ENCODE peak calls at places on chromosome 4, in six cellular contexts. P is osteoblast; Y is ureter; S is PC-3; F is NK-92 treated with Interleukin-12 subunit alpha and Interleukin-12 subunit beta, amount 100 ng/mL, for 24 hours; B is NCI-H1092. W is an unnamed sample.

GRCh38 chr4:98181815-98182214 is 38.5 kb upstream of the STPG2 start:
- DNase-seq in Y (no peak), P (no peak), F (no peak), B (no peak), S (no peak), W (no peak)

GRCh38 chr4:155512812-155513211 is 136.0 kb upstream of the MAP9 start:
- DNase-seq in Y (no peak), S (no peak), B (no peak), F (no peak), P (no peak), W (no peak)

GRCh38 chr4:94304365-94304971 is 38.2 kb downstream of the HPGDS start:
- DNase-seq in P (no peak), S (peak), B (no peak), Y (no peak), F (no peak), W (no peak)

GRCh38 chr4:153083447-153083921 is 120.8 kb upstream of the TRIM2 start:
- DNase-seq in S (peak), P (peak), F (peak), B (peak), Y (peak), W (peak)

GRCh38 chr4:133190098-133190497 is 41.0 kb downstream of the PCDH10 start:
- DNase-seq in F (no peak), B (no peak), Y (no peak), S (peak), P (no peak), W (no peak)

GRCh38 chr4:142567199-142567598 is 278.9 kb downstream of the INPP4B start:
- DNase-seq in B (no peak), Y (no peak), P (no peak), S (peak), F (no peak), W (no peak)

GRCh38 chr4:53476232-53477037 is 99.0 kb downstream of the FIP1L1 start:
- DNase-seq in P (peak), S (peak), Y (no peak), F (no peak), B (no peak), W (no peak)

GRCh38 chr4:15398001-15398400 is 29.8 kb upstream of the C1QTNF7 start:
- DNase-seq in S (no peak), Y (no peak), B (no peak), P (peak), F (no peak), W (no peak)

GRCh38 chr4:26911254-26911653 is 50.6 kb downstream of the STIM2 start:
- DNase-seq in P (no peak), F (no peak), S (no peak), Y (no peak), B (no peak), W (no peak)

GRCh38 chr4:41569957-41570356 is 32.0 kb downstream of the LIMCH1 start:
- DNase-seq in Y (no peak), P (no peak), S (no peak), B (no peak), F (no peak), W (no peak)

GRCh38 chr4:105088110-105088879 is 58.4 kb upstream of the TET2 start:
- DNase-seq in Y (peak), S (peak), F (no peak), B (no peak), P (peak), W (no peak)

GRCh38 chr4:145044341-145044740 is 53.7 kb downstream of the ANAPC10 start:
- DNase-seq in P (peak), B (no peak), Y (no peak), S (no peak), F (no peak), W (no peak)

GRCh38 chr4:23337292-23337691 is 552.6 kb downstream of the PPARGC1A start:
- DNase-seq in Y (no peak), B (no peak), S (peak), P (no peak), F (no peak), W (no peak)

GRCh38 chr4:168264903-168265302 is 53.6 kb downstream of the DDX60 start:
- DNase-seq in F (no peak), Y (no peak), B (peak), P (no peak), S (no peak), W (peak)

GRCh38 chr4:110959041-110959643 is 336.3 kb upstream of the PITX2 start:
- DNase-seq in Y (no peak), P (no peak), S (no peak), F (no peak), B (no peak), W (no peak)

GRCh38 chr4:25160714-25161598 is 707 bp upstream of the SEPSECS start:
- DNase-seq in P (no peak), Y (no peak), B (no peak), S (peak), F (no peak), W (no peak)

GRCh38 chr4:4664234-4664633 is 122.4 kb upstream of the STX18 start:
- DNase-seq in Y (no peak), F (no peak), P (no peak), B (no peak), S (no peak), W (no peak)

GRCh38 chr4:89753601-89754066 is 83.3 kb downstream of the SNCA start:
- DNase-seq in S (peak), Y (no peak), B (no peak), F (no peak), P (peak), W (no peak)

GRCh38 chr4:25861422-25861926 is 1.3 kb downstream of the SEL1L3 start:
- DNase-seq in Y (no peak), P (peak), F (no peak), B (no peak), S (peak), W (no peak)

GRCh38 chr4:82591592-82591991 is 29.8 kb upstream of the TMEM150C start:
- DNase-seq in P (no peak), B (no peak), F (no peak), Y (no peak), S (no peak), W (no peak)

GRCh38 chr4:26717332-26717731 is 133.4 kb downstream of the TBC1D19 start:
- DNase-seq in S (peak), B (no peak), Y (no peak), F (no peak), P (no peak), W (no peak)

GRCh38 chr4:5619913-5620625 is 88.3 kb downstream of the EVC2 start:
- DNase-seq in P (no peak), Y (no peak), B (no peak), S (no peak), F (no peak), W (no peak)

GRCh38 chr4:35689866-35690265 is 554.4 kb downstream of the ARAP2 start:
- DNase-seq in S (no peak), Y (no peak), F (no peak), B (no peak), P (no peak), W (no peak)

GRCh38 chr4:181777518-181777917 is 465.7 kb upstream of the TENM3 start:
- DNase-seq in Y (no peak), S (no peak), P (no peak), B (no peak), F (no peak), W (no peak)

GRCh38 chr4:159006202-159006601 is 96.7 kb upstream of the RAPGEF2 start:
- DNase-seq in P (no peak), S (peak), Y (no peak), F (no peak), B (no peak), W (peak)

GRCh38 chr4:110712486-110712885 is 89.6 kb upstream of the PITX2 start:
- DNase-seq in B (no peak), F (no peak), Y (no peak), S (no peak), P (no peak), W (no peak)

GRCh38 chr4:80201326-80202151 is 4.2 kb downstream of the PRDM8 start:
- DNase-seq in F (peak), B (peak), Y (peak), P (peak), S (no peak), W (no peak)

GRCh38 chr4:124862261-124862660 is 149.7 kb upstream of the ANKRD50 start:
- DNase-seq in Y (no peak), B (no peak), S (no peak), P (peak), F (no peak), W (no peak)

GRCh38 chr4:4542824-4543485 is 1.1 kb upstream of the STX18 start:
- DNase-seq in F (no peak), S (no peak), B (no peak), P (peak), Y (no peak), W (no peak)

W was measured in NCI-H345.